ENCODE peak calls at places on chromosomes 3 and 15, in seven cellular contexts. U is breast epithelium; F is NCI-H1105 treated with DMSO at 0.1 percent for 48 hours; B is suprapubic skin; H is MV-4-11; E is AG08396; L is activated CD4-positive, alpha-beta T cell treated with anti-CD3 and anti-CD28 coated beads, Interleukin-2, amount 50 U/mL, for 4 hours. W is an unnamed sample.

GRCh38 chr3:49454898-49455681 is 15.0 kb upstream of the DAG1 start:
- DNase-seq in F (no peak), B (no peak), E (peak; percentile 3), H (no peak), L (no peak), U (no peak), W (no peak)

GRCh38 chr3:183745300-183746098 is 47.9 kb downstream of the YEATS2 start:
- DNase-seq in B (no peak), L (no peak), F (no peak), U (no peak), H (no peak), E (peak; percentile 18), W (no peak)

GRCh38 chr3:112514527-112515128 is 15.4 kb upstream of the BTLA start:
- DNase-seq in U (no peak), F (no peak), H (no peak), E (no peak), B (no peak), L (no peak), W (no peak)

GRCh38 chr3:100106531-100107155 is 7.7 kb downstream of the FILIP1L start:
- DNase-seq in B (no peak), U (no peak), E (no peak), H (no peak), F (peak; percentile 7), L (no peak), W (no peak)

GRCh38 chr3:112604536-112604935 is 36.4 kb downstream of the CCDC80 start:
- DNase-seq in H (peak; percentile 36), L (no peak), E (peak; percentile 13), B (no peak), F (no peak), U (no peak), W (no peak)

GRCh38 chr3:167728176-167728575 is 6.5 kb downstream of the PDCD10 start:
- DNase-seq in B (no peak), L (no peak), E (peak; percentile 48), F (no peak), H (no peak), U (no peak), W (no peak)

GRCh38 chr15:85788796-85789495 is 5.8 kb downstream of the KLHL25 start:
- DNase-seq in U (peak; percentile 64), F (no peak), B (no peak), H (no peak), E (no peak), L (no peak), W (no peak)

GRCh38 chr15:60594071-60594470 is 115.1 kb upstream of the ICE2 start:
- DNase-seq in H (no peak), U (no peak), L (no peak), E (no peak), B (no peak), F (no peak), W (no peak)

GRCh38 chr3:194069421-194070219 is 66.3 kb upstream of the HES1 start:
- DNase-seq in U (no peak), L (no peak), H (peak; percentile 89), F (no peak), B (no peak), E (no peak), W (no peak)

GRCh38 chr3:141405581-141405980 is 37.3 kb downstream of the ZBTB38 start:
- DNase-seq in F (no peak), H (no peak), U (no peak), E (peak; percentile 59), L (no peak), B (no peak), W (no peak)

GRCh38 chr15:101463265-101463664 is 26.2 kb downstream of the PCSK6 start:
- DNase-seq in L (no peak), H (no peak), B (no peak), F (no peak), U (no peak), E (no peak), W (no peak)

GRCh38 chr3:157405457-157405856 is 31.2 kb upstream of the PTX3 start:
- DNase-seq in B (no peak), F (no peak), L (no peak), E (peak; percentile 15), H (no peak), U (no peak), W (no peak)

GRCh38 chr15:43274136-43274535 is 7.4 kb upstream of the TGM5 start:
- DNase-seq in U (peak; percentile 83), F (no peak), B (no peak), E (no peak), L (no peak), H (no peak), W (no peak)

GRCh38 chr3:82814660-82815059 is 1053.2 kb upstream of the GBE1 start:
- DNase-seq in U (no peak), L (no peak), F (no peak), E (no peak), B (no peak), H (no peak), W (no peak)

GRCh38 chr3:36792342-36792741 is 28.0 kb upstream of the DCLK3 start:
- DNase-seq in F (no peak), B (no peak), E (peak; percentile 32), L (no peak), U (no peak), H (no peak), W (peak; percentile 37)

GRCh38 chr3:18544135-18544534 is 119.0 kb upstream of the SATB1 start:
- DNase-seq in B (no peak), L (no peak), H (peak; percentile 72), F (no peak), U (no peak), E (no peak), W (no peak)

GRCh38 chr3:195574497-195575304 is 9.0 kb downstream of the APOD start:
- DNase-seq in L (no peak), E (no peak), H (no peak), B (no peak), F (no peak), U (no peak), W (no peak)

GRCh38 chr3:80278056-80278455 is 510.3 kb upstream of the ROBO1 start:
- DNase-seq in E (no peak), F (no peak), L (no peak), H (no peak), B (no peak), U (no peak), W (no peak)

GRCh38 chr15:70794596-70795310 is 31.4 kb upstream of the UACA start:
- DNase-seq in B (no peak), F (no peak), H (no peak), U (no peak), E (no peak), L (no peak), W (no peak)